ENCODE peak calls at places on chromosomes 11 and 22, in six cellular contexts. Y is fibroblast of lung, O is A673, T is GM23338, D is tibial nerve, K is ovary. B is an unnamed sample.

GRCh38 chr11:38046571-38047135 is 1448.6 kb upstream of the RAG2 start:
- DNase-seq in T (peak; percentile 6), Y (no peak), O (no peak), K (no peak), D (no peak), B (no peak)

GRCh38 chr22:39359659-39360195 is 9.9 kb downstream of the SYNGR1 start:
- DNase-seq in T (no peak), D (no peak), Y (no peak), O (no peak), K (no peak), B (no peak)

GRCh38 chr11:61756452-61757212 is 4.2 kb downstream of the MYRF start:
- DNase-seq in T (no peak), O (peak; percentile 79), Y (peak; percentile 17), D (no peak), K (no peak), B (peak; percentile 81)

GRCh38 chr11:829116-829945 is 1.6 kb downstream of the CRACR2B start:
- DNase-seq in O (no peak), Y (no peak), K (no peak), T (peak; percentile 64), D (no peak), B (peak; percentile 70)

GRCh38 chr11:14942735-14943134 is 29.4 kb downstream of the CALCA start:
- DNase-seq in T (no peak), K (no peak), O (no peak), Y (no peak), D (no peak), B (no peak)

GRCh38 chr22:40635008-40635939 is 1.2 kb downstream of the MRTFA start:
- DNase-seq in O (no peak), D (no peak), K (no peak), Y (peak; percentile 56), T (peak; percentile 17), B (peak; percentile 20)

GRCh38 chr11:736431-736830 is 10.8 kb upstream of the TALDO1 start:
- DNase-seq in D (no peak), T (no peak), O (no peak), Y (no peak), K (no peak), B (no peak)

GRCh38 chr11:965206-965775 is 39.6 kb downstream of the AP2A2 start:
- DNase-seq in Y (no peak), O (no peak), D (no peak), K (no peak), T (no peak), B (no peak)

GRCh38 chr22:49629586-49630447 is 197.9 kb downstream of the BRD1 start:
- DNase-seq in O (peak; percentile 69), D (no peak), T (no peak), Y (no peak), K (no peak), B (no peak)

GRCh38 chr11:132131051-132131450 is 760.6 kb downstream of the NTM start:
- DNase-seq in Y (no peak), T (no peak), D (no peak), K (no peak), O (no peak), B (no peak)

GRCh38 chr11:64340671-64341335 is 799 bp downstream of the CCDC88B start:
- DNase-seq in K (peak; percentile 69), Y (no peak), D (no peak), O (no peak), T (peak; percentile 90), B (peak; percentile 68)

GRCh38 chr22:47990486-47990885 is 1228.0 kb downstream of the TBC1D22A start:
- DNase-seq in K (no peak), T (no peak), Y (no peak), D (no peak), O (no peak), B (no peak)

GRCh38 chr11:133163463-133164419 is 368.6 kb downstream of the OPCML start:
- DNase-seq in D (no peak), T (peak; percentile 86), K (no peak), Y (peak; percentile 45), O (peak; percentile 67), B (no peak)

GRCh38 chr22:28424427-28425080 is 255.1 kb downstream of the TTC28 start:
- DNase-seq in T (no peak), Y (peak; percentile 95), D (no peak), K (no peak), O (no peak), B (no peak)

GRCh38 chr11:96235725-96236124 is 107.3 kb downstream of the MAML2 start:
- DNase-seq in K (no peak), Y (peak; percentile 74), T (no peak), O (no peak), D (no peak), B (no peak)

GRCh38 chr11:48055292-48056132 is 75.2 kb downstream of the PTPRJ start:
- DNase-seq in Y (no peak), K (no peak), T (peak; percentile 50), D (no peak), O (no peak), B (no peak)

GRCh38 chr11:18749681-18750319 is 23.8 kb upstream of the IGSF22 start:
- DNase-seq in D (no peak), Y (peak; percentile 61), O (peak; percentile 38), K (no peak), T (peak; percentile 47), B (no peak)

GRCh38 chr11:284081-285020 is 4.6 kb upstream of the PGGHG start:
- DNase-seq in D (no peak), O (no peak), Y (no peak), K (peak; percentile 18), T (no peak), B (no peak)

GRCh38 chr11:27373392-27373791 is 10.4 kb upstream of the CCDC34 start:
- DNase-seq in O (no peak), T (no peak), D (no peak), K (no peak), Y (no peak), B (no peak)

GRCh38 chr11:27372159-27372558 is 9.1 kb upstream of the CCDC34 start:
- DNase-seq in T (no peak), O (no peak), K (no peak), D (no peak), Y (no peak), B (no peak)

GRCh38 chr11:27371490-27371889 is 8.5 kb upstream of the CCDC34 start:
- DNase-seq in K (no peak), Y (no peak), D (no peak), T (no peak), O (no peak), B (no peak)

GRCh38 chr11:27373856-27374602 is 11.0 kb upstream of the CCDC34 start:
- DNase-seq in O (no peak), D (no peak), Y (no peak), K (no peak), T (no peak), B (no peak)

DNA sequence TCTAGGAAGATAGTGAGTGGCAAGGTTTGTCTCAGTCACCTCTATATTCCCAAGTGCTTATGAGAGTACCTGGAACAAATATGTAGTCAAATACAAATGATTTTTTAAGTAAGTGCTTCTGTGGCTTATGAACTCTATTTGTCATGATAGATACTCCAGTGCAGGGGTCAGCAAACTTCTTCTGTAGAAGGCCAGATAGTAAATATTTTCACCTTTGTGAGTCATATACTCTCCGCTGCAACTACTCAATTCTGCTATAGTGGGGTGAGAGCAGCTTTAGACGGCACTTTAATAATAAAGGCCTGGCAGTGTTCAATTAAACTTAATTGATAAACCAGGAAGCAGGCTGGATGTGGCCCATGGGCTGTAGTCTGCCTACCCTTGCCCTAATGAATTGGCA is 12.4 kb upstream of the CCDC34 start:
- DNase-seq in Y (no peak), K (no peak), T (no peak), D (no peak), O (no peak), B (no peak)
- H3K36me3 ChIP-seq in Y (no peaks in the 10 kb centered on the region), K (no peaks in the 10 kb centered on the region), T (peaks cover 48% of the 10 kb centered on the region), D (peaks cover 4% of the 10 kb centered on the region), O (no peaks in the 10 kb centered on the region), B (no peaks in the 10 kb centered on the region)

DNA sequence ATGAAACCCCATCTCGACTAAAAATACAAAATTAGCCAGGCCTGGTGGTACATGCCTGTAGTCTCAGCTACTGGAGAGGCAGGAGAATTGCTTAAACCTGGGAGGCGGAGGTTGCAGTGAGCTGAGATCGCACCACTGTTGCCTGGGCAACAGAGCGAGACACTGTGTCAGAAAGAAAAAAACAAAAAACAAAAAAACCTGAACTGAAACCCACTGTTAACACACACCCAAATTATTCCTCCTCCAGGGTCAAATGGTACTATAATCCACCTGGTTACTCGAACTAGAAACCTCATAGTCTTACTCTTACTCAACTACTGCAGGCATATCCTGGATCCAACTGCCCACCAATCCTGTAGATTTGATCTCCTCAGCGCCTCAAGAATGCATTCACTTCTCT is 35.5 kb downstream of the USP28 start:
- DNase-seq in T (no peak), Y (no peak), K (no peak), O (no peak), D (no peak), B (no peak)
- H3K27ac ChIP-seq in T (peak overlapping the region; percentile 1), Y (no peak overlapping the region), K (no peak overlapping the region), O (no peak overlapping the region), D (no peak overlapping the region), B (no peak overlapping the region)

DNA sequence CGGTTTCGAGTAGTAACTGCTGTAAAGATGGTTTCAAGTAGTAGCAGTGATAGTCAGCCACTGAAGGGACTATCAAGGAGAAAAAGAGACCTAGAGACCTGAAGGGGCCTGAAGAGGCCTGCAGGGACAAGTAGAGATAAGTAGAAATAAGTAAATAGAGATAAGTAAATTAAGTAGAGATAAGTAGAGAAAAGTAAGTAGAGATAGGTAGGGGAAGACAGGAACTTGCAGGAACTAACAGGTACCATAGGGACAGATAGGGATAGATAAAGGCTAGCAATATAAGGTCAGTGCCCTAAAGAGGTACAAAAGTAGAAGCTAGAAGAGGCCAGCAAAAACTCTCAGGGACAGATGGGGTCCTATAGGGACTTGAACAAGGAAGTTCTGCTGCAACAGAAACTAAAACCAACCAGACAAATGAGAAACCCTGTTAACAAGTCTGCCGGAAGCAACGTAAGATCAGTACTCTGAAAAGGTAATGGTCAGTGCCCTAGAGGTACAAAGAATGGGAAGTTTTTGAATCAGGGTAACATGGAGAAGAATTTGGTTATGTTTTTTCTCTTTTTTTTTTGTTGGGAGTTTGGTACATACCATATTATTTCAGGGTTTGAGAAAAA is 9.6 kb upstream of the SC5D start:
- DNase-seq in D (no peak), K (no peak), O (no peak), Y (no peak), T (no peak), B (no peak)
- H3K36me3 ChIP-seq in D (no peaks in the 10 kb centered on the region), K (no peaks in the 10 kb centered on the region), O (no peaks in the 10 kb centered on the region), Y (no peaks in the 10 kb centered on the region), T (no peaks in the 10 kb centered on the region), B (no peaks in the 10 kb centered on the region)

GRCh38 chr11:93737904-93738612 is 3.2 kb downstream of the TAF1D start:
- DNase-seq in D (no peak), K (no peak), T (no peak), Y (no peak), O (no peak), B (no peak)
- H3K27ac ChIP-seq in D (no peak overlapping the region), K (no peak overlapping the region), T (peak overlapping the region; percentile 90), Y (no peak overlapping the region), O (peak overlapping the region; percentile 20), B (no peak overlapping the region)

B was measured in right lobe of liver.